ENCODE peak calls at places on chromosomes 5 and 9, in four cellular contexts. E, R, G and B are unnamed samples.

GRCh38 chr9:589723-590122 is 251.8 kb upstream of the DMRT1 start:
- DNase-seq in E (no peak), R (no peak), G (no peak), B (no peak)

GRCh38 chr9:77456829-77457437 is 191.2 kb downstream of the GNA14 start:
- DNase-seq in G (peak), E (peak), R (peak), B (peak)

GRCh38 chr5:142356716-142357468 is 32.1 kb upstream of the SPRY4 start:
- DNase-seq in E (peak), R (peak), G (peak), B (peak)

GRCh38 chr5:36031223-36031622 is 35.5 kb downstream of the UGT3A2 start:
- DNase-seq in G (no peak), E (no peak), R (no peak), B (no peak)

GRCh38 chr5:179180921-179181645 is 120.9 kb downstream of the ZNF354C start:
- DNase-seq in G (no peak), E (no peak), R (peak), B (no peak)

GRCh38 chr9:75198436-75198835 is 110.1 kb downstream of the OSTF1 start:
- DNase-seq in E (no peak), R (no peak), G (peak), B (no peak)

GRCh38 chr5:37308796-37309195 is 59.6 kb upstream of the CPLANE1 start:
- DNase-seq in R (no peak), E (no peak), G (no peak), B (no peak)

GRCh38 chr5:14748180-14748900 is 83.8 kb downstream of the OTULIN start:
- DNase-seq in G (no peak), R (no peak), E (no peak), B (no peak)

GRCh38 chr5:159022178-159022556 is 77.5 kb downstream of the EBF1 start:
- DNase-seq in G (no peak), E (no peak), R (peak), B (no peak)

GRCh38 chr5:17143335-17143734 is 74.1 kb upstream of the BASP1 start:
- DNase-seq in E (no peak), G (no peak), R (no peak), B (peak)

GRCh38 chr5:52743970-52744369 is 43.7 kb upstream of the ITGA1 start:
- DNase-seq in R (no peak), E (no peak), G (no peak), B (no peak)

GRCh38 chr9:119333507-119334229 is 35.6 kb downstream of the BRINP1 start:
- DNase-seq in E (no peak), G (no peak), R (no peak), B (no peak)

GRCh38 chr9:93083592-93084470 is 12.2 kb upstream of the CARD19 start:
- DNase-seq in E (no peak), G (no peak), R (peak), B (no peak)

GRCh38 chr5:16577677-16578076 is 39.1 kb downstream of the RETREG1 start:
- DNase-seq in G (peak), E (no peak), R (no peak), B (no peak)

GRCh38 chr9:78207319-78207718 is 28.6 kb upstream of the CEP78 start:
- DNase-seq in G (no peak), R (no peak), E (no peak), B (no peak)

GRCh38 chr9:74555015-74555414 is 57.9 kb downstream of the RORB start:
- DNase-seq in R (no peak), E (no peak), G (no peak), B (no peak)

GRCh38 chr9:114899461-114899860 is 30.9 kb downstream of the TNFSF8 start:
- DNase-seq in G (no peak), R (no peak), E (no peak), B (no peak)

GRCh38 chr9:121735065-121735791 is 83.8 kb downstream of the DAB2IP start:
- DNase-seq in R (no peak), G (peak), E (peak), B (peak)

GRCh38 chr5:127793052-127793451 is 89.9 kb downstream of the CCDC192 start:
- DNase-seq in G (no peak), E (no peak), R (no peak), B (no peak)

GRCh38 chr9:114312513-114312875 is 10.4 kb upstream of the ORM1 start:
- DNase-seq in R (peak), E (no peak), G (no peak), B (no peak)

GRCh38 chr5:26737763-26738162 is 300.6 kb downstream of the CDH9 start:
- DNase-seq in R (no peak), G (no peak), E (no peak), B (no peak)

GRCh38 chr9:111114486-111114885 is 76.2 kb upstream of the LPAR1 start:
- DNase-seq in E (no peak), G (no peak), R (no peak), B (no peak)

GRCh38 chr9:116027511-116027910 is 126.1 kb upstream of the PAPPA start:
- DNase-seq in G (no peak), R (no peak), E (no peak), B (no peak)

DNA sequence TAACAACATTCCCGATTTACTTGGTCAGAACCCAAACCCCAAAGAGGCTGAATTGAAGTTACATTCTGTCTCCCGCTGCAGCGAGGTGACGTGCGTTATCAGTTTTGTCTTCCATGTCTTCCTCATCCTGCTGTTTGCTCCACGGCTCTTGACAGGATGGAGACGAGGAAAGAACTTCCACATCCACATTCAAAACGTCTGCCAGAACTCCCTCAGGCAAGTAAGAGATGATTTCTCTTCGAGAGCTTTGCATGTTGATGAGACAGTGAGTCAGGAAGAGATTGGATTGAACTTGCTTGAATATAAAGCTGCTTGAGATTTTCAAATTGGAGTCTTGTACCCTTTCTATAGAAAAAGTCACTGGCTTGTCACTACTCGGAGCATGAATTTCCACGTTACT is 242.6 kb downstream of the AUH start:
- DNase-seq in E (no peak), R (no peak), G (no peak), B (no peak)
- TF ChIP-seq POLR2AphosphoS5 in E (no peak), R (no peak), G (no peak), B (no peak)

GRCh38 chr9:27407491-27407890 is 110.5 kb upstream of the EQTN start:
- DNase-seq in R (no peak), G (no peak), E (no peak), B (no peak)
- H3K27ac ChIP-seq in R (no peak), G (no peak), E (no peak), B (peak)

DNA sequence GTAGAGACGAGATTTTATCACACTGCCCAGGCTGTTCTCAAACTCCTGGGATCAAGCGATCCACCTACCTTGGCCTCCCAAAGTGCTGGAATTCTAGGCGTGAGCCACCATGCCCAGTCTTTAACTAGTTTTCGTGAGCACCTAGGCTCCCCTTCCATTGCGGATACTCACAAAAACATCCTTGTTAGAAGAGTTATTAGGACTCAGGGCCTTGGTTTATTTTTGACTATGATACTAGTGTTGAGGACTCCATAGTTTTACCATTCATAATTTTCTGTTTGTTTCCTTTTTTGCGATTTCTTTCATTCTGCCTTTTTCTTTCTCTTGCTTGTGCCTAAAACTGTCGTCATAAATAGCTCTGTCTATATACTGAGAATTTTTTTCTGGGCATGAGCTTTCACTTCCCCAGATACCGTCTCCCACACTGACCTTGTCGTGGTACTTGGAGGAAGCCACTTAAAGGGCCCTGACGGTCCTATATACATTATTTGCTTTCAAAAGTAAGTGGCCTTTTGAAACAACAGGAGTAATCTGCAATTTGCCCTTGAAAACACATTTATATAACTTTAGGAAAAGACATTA is 5.2 kb downstream of the F2R start:
- DNase-seq in G (no peak), E (no peak), R (no peak), B (no peak)
- TF ChIP-seq EP300 in G (no peak), E (no peak), R (no peak), B (no peak)

GRCh38 chr9:14719231-14719923 is 3.2 kb downstream of the CER1 start:
- DNase-seq in G (no peak), R (no peak), E (no peak), B (no peak)
- TF ChIP-seq POLR2AphosphoS5 in G (no peak), R (no peak), E (no peak), B (no peak)

DNA sequence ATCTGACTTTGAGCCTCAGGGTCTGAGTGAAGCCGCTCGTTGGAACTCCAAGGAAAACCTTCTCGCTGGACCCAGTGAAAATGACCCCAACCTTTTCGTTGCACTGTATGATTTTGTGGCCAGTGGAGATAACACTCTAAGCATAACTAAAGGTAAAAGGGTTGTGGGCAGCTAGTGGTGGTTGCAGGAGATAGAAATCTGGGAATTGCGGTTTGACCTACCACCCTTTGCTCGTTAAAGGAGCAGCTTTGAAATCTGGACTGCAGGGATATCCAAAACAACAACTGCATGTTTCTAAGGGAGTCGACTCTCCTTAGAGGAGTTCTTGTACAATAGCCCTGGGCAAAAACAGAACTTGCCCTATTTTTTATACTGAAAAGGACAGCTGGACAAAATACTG is 19.0 kb downstream of the ABL1 start:
- DNase-seq in R (peak), G (no peak), E (no peak), B (no peak)
- H3K27ac ChIP-seq in R (peak), G (no peak), E (no peak), B (peak)